ENCODE peak calls at places on chromosome X, in seven cellular contexts. C is effector CD8-positive, alpha-beta T cell; A is foreskin keratinocyte; M is EL; D is nephron progenitor cell; T is naive B cell; R is SW480. S is an unnamed sample.

GRCh38 chrX:51406688-51407519 is 74.3 kb downstream of the NUDT10 start:
- DNase-seq in C (no peak), A (no peak), M (no peak), D (no peak), T (no peak), R (no peak), S (no peak)

GRCh38 chrX:151082077-151082948 is 94.1 kb upstream of the GPR50 start:
- DNase-seq in C (peak), A (no peak), M (peak), D (peak), T (peak), R (peak), S (peak)

GRCh38 chrX:71534773-71535544 is 2.1 kb downstream of the OGT start:
- DNase-seq in C (no peak), A (no peak), M (peak), D (no peak), T (no peak), R (no peak), S (no peak)

GRCh38 chrX:109793191-109793590 is 60.1 kb upstream of the ACSL4 start:
- DNase-seq in C (no peak), A (peak), M (no peak), D (no peak), T (no peak), R (no peak), S (no peak)

GRCh38 chrX:19791562-19791961 is 95.8 kb downstream of the SH3KBP1 start:
- DNase-seq in C (no peak), A (no peak), M (peak), D (no peak), T (no peak), R (no peak), S (no peak)

GRCh38 chrX:101658661-101659477 is 781 bp downstream of the ARMCX2 start:
- DNase-seq in C (peak), A (no peak), M (peak), D (peak), T (peak), R (peak), S (peak)

GRCh38 chrX:22800360-22800759 is 199.4 kb upstream of the DDX53 start:
- DNase-seq in C (no peak), A (peak), M (peak), D (no peak), T (no peak), R (peak), S (no peak)

GRCh38 chrX:21883258-21883657 is 27.5 kb downstream of the YY2 start:
- DNase-seq in C (no peak), A (no peak), M (peak), D (no peak), T (no peak), R (no peak), S (no peak)

GRCh38 chrX:134460861-134461218 is 875 bp downstream of the HPRT1 start:
- DNase-seq in C (no peak), A (no peak), M (peak), D (no peak), T (no peak), R (peak), S (no peak)

GRCh38 chrX:53716328-53717088 is 30.0 kb upstream of the HUWE1 start:
- DNase-seq in C (peak), A (peak), M (peak), D (no peak), T (peak), R (peak), S (no peak)